ENCODE peak calls at places on chromosomes 1 and 21, in eight cellular contexts. C, Q, M, I, B, G, U and R are unnamed samples.

GRCh38 chr1:83931658-83932253 is 67.2 kb downstream of the TTLL7 start:
- DNase-seq in M (no peak), I (peak; percentile 27), B (no peak), U (no peak), Q (peak; percentile 49), G (no peak), C (no peak), R (no peak)

GRCh38 chr1:103788377-103788776 is 38.7 kb downstream of the AMY1C start:
- DNase-seq in I (no peak), C (no peak), M (no peak), B (no peak), Q (no peak), G (no peak), U (no peak), R (no peak)

GRCh38 chr1:109761227-109762038 is 2.3 kb downstream of the EPS8L3 start:
- DNase-seq in I (no peak), G (no peak), B (peak; percentile 79), Q (peak; percentile 28), U (peak; percentile 15), C (peak; percentile 28), M (peak; percentile 73), R (peak; percentile 22)

GRCh38 chr1:2049517-2050481 is at the start of gene PRKCZ:
- DNase-seq in C (peak; percentile 76), U (peak; percentile 97), Q (peak; percentile 97), M (no peak), B (peak; percentile 78), I (peak; percentile 76), G (no peak), R (peak; percentile 97)

GRCh38 chr21:42818328-42818749 is 61.0 kb downstream of the WDR4 start:
- DNase-seq in M (no peak), U (peak; percentile 73), I (peak; percentile 69), G (peak; percentile 92), B (peak; percentile 79), C (peak; percentile 70), Q (peak; percentile 58), R (peak; percentile 78)

GRCh38 chr1:35795295-35795694 is 12.5 kb upstream of the AGO4 start:
- DNase-seq in Q (no peak), C (no peak), U (no peak), B (no peak), G (peak; percentile 39), I (no peak), M (no peak), R (no peak)

GRCh38 chr1:165886193-165886592 is 58.8 kb downstream of the UCK2 start:
- DNase-seq in C (no peak), M (no peak), U (no peak), I (no peak), B (no peak), Q (no peak), G (no peak), R (no peak)

GRCh38 chr1:199684686-199685273 is 342.7 kb upstream of the NR5A2 start:
- DNase-seq in G (no peak), M (no peak), Q (peak; percentile 46), U (peak; percentile 16), B (no peak), C (no peak), I (peak; percentile 43), R (no peak)

GRCh38 chr1:157932082-157932481 is 61.4 kb upstream of the KIRREL1 start:
- DNase-seq in U (no peak), I (peak; percentile 19), B (no peak), C (no peak), M (no peak), G (no peak), Q (no peak), R (no peak)

GRCh38 chr1:203686091-203686632 is 59.5 kb downstream of the ATP2B4 start:
- DNase-seq in Q (peak; percentile 60), I (no peak), C (no peak), M (no peak), U (no peak), B (no peak), G (no peak), R (no peak)

GRCh38 chr1:185398022-185398421 is 81.0 kb upstream of the IVNS1ABP start:
- DNase-seq in G (no peak), M (no peak), I (no peak), U (no peak), Q (no peak), B (no peak), C (no peak), R (no peak)

GRCh38 chr1:30764396-30764795 is 6.8 kb upstream of the LAPTM5 start:
- DNase-seq in M (no peak), Q (no peak), C (no peak), G (no peak), I (no peak), U (no peak), B (no peak), R (no peak)

GRCh38 chr1:171142081-171142450 is 43.0 kb upstream of the FMO2 start:
- DNase-seq in M (peak; percentile 79), G (peak; percentile 93), B (peak; percentile 86), C (peak; percentile 72), I (no peak), Q (no peak), U (peak; percentile 14), R (no peak)

GRCh38 chr1:54882483-54882882 is 4.5 kb downstream of the DHCR24 start:
- DNase-seq in C (no peak), U (no peak), Q (no peak), G (no peak), I (no peak), M (no peak), B (no peak), R (no peak)

GRCh38 chr1:54884135-54884586 is 2.8 kb downstream of the DHCR24 start:
- DNase-seq in Q (no peak), B (no peak), U (no peak), M (no peak), C (no peak), G (no peak), I (no peak), R (no peak)

GRCh38 chr1:54884768-54885167 is 2.2 kb downstream of the DHCR24 start:
- DNase-seq in Q (no peak), B (no peak), M (no peak), U (no peak), G (no peak), I (no peak), C (no peak), R (no peak)

GRCh38 chr1:54885237-54885679 is 1.7 kb downstream of the DHCR24 start:
- DNase-seq in U (no peak), B (no peak), I (no peak), M (no peak), Q (peak; percentile 31), C (no peak), G (no peak), R (no peak)

DNA sequence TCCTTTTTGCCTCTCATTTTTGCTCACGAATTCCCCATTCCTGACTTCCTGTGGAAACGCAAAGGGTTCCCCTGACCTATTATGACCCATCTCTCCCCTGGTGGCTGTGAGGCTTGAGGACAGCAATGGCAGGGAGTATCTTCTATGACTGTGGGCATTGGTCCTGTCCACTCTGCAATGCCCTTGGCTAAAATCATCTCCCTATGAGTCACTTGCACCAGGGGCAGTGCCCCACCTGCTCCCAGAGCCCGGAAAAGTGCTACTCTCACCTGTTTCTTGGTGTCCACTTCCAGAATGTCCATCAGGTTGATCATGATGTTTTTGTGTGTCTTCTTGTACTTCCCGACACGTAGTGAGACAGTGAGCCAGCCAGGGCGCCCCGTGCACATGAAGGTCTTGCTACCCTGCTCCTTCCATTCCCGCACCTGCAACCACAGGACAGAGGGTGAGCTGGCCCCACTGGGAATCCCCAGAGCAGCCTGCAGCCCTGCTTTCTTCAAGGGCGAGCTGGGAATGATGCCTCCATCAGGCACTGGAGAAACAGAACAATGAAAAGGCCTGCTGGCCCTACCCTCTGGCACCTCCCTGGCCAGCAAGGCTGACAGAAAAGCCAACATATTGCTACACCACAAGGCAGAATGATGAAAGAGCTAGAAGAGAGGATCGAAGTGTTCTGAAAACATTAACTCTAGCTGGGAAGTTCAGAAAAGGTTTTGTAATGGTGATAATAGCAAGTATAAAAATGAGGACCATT is 3.5 kb downstream of the DHCR24 start:
- DNase-seq in M (no peak), I (no peak), G (no peak), C (no peak), Q (no peak), B (no peak), U (no peak), R (no peak)
- TF ChIP-seq EP300 in M (no peak), I (no peak), G (no peak), C (no peak), Q (no peak), B (no peak), U (no peak), R (no peak)

DNA sequence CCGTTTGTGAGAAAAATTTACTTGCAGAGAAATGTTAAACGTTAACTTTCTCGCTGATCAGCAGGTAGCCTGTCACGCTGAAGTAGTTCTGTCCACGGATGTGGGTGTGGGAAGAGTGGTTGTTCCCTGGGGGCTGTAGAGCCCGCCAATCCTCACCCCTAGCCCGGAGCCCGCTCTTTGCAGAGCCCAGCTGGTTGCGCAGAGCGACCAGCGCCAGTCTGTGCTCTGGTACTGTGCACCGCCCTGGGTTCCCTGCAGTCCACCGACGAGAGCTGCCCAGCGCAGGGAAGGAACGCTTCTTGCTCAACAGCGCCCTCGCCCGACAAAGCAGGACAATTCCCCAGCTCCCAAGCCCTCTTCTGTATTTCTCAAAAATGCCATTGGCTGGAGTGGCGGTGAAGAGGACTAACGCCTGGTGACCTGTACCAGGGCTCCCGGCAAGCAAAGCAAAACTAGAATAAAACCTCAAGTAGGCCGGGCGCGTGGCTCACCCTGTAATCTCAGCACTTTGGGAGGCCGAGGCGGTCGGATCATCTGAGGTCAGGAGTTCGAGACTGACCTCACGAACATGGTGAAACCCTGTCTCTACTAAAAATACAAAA is 3.3 kb downstream of the RIPPLY3 start:
- DNase-seq in B (peak; percentile 88), C (peak; percentile 84), U (peak; percentile 89), Q (peak; percentile 91), I (peak; percentile 86), G (peak; percentile 93), M (peak; percentile 88), R (peak; percentile 89)
- H3K4me1 ChIP-seq in B (no peaks in the 10 kb centered on the region), C (peaks cover 2% of the 10 kb centered on the region), U (no peaks in the 10 kb centered on the region), Q (no peaks in the 10 kb centered on the region), I (peaks cover 10% of the 10 kb centered on the region), G (peaks cover 24% of the 10 kb centered on the region), M (peaks cover 22% of the 10 kb centered on the region), R (peaks cover 30% of the 10 kb centered on the region)

GRCh38 chr1:11648732-11649158 is 5.5 kb downstream of the FBXO2 start:
- DNase-seq in G (no peak), B (no peak), Q (no peak), C (no peak), I (peak; percentile 93), U (peak; percentile 51), M (no peak), R (peak; percentile 58)
- TF ChIP-seq EP300 in G (no peak), B (no peak), Q (no peak), C (no peak), I (no peak), U (no peak), M (no peak), R (no peak)

GRCh38 chr1:60419023-60419422 is 345.5 kb upstream of the C1orf87 start:
- DNase-seq in B (no peak), M (no peak), C (no peak), Q (no peak), G (no peak), U (no peak), I (no peak), R (no peak)
- H3K4me1 ChIP-seq in B (no peaks in the 10 kb centered on the region), M (no peaks in the 10 kb centered on the region), C (no peaks in the 10 kb centered on the region), Q (no peaks in the 10 kb centered on the region), G (no peaks in the 10 kb centered on the region), U (no peaks in the 10 kb centered on the region), I (no peaks in the 10 kb centered on the region), R (no peaks in the 10 kb centered on the region)